ENCODE peak calls at places on chromosomes 6 and 20, in four cellular contexts. One of them, this sample, is unnamed.

GRCh38 chr6:116268589-116269293 is 11.0 kb downstream of the TSPYL1 start:
- DNase-seq in aorta: no peak
- DNase-seq in T-helper 1 cell: no peak
- DNase-seq in head of caudate nucleus: no peak
- DNase-seq in this sample: peak

GRCh38 chr6:169249057-169249456 is 4.6 kb downstream of the THBS2 start:
- DNase-seq in aorta: peak
- DNase-seq in T-helper 1 cell: no peak
- DNase-seq in head of caudate nucleus: no peak
- DNase-seq in this sample: no peak

GRCh38 chr6:162512744-162513143 is 214.8 kb downstream of the PRKN start:
- DNase-seq in aorta: no peak
- DNase-seq in T-helper 1 cell: no peak
- DNase-seq in head of caudate nucleus: no peak
- DNase-seq in this sample: no peak

GRCh38 chr6:137487181-137487910 is 6.8 kb downstream of the OLIG3 start:
- DNase-seq in aorta: no peak
- DNase-seq in T-helper 1 cell: no peak
- DNase-seq in head of caudate nucleus: no peak
- DNase-seq in this sample: no peak

GRCh38 chr20:20010639-20011500 is 6.3 kb upstream of the NAA20 start:
- DNase-seq in aorta: no peak
- DNase-seq in T-helper 1 cell: no peak
- DNase-seq in head of caudate nucleus: no peak
- DNase-seq in this sample: peak

GRCh38 chr20:45937765-45938164 is 3.3 kb downstream of the PCIF1 start:
- DNase-seq in aorta: no peak
- DNase-seq in T-helper 1 cell: no peak
- DNase-seq in head of caudate nucleus: no peak
- DNase-seq in this sample: peak

GRCh38 chr6:160955508-160956295 is 35.9 kb upstream of the MAP3K4 start:
- DNase-seq in aorta: no peak
- DNase-seq in T-helper 1 cell: no peak
- DNase-seq in head of caudate nucleus: no peak
- DNase-seq in this sample: no peak

GRCh38 chr6:4253604-4254211 is 118.3 kb upstream of the ECI2 start:
- DNase-seq in aorta: no peak
- DNase-seq in T-helper 1 cell: no peak
- DNase-seq in head of caudate nucleus: no peak
- DNase-seq in this sample: peak

GRCh38 chr6:19925533-19925932 is 88.4 kb downstream of the ID4 start:
- DNase-seq in aorta: no peak
- DNase-seq in T-helper 1 cell: no peak
- DNase-seq in head of caudate nucleus: no peak
- DNase-seq in this sample: no peak

GRCh38 chr6:85449818-85450577 is at the start of gene NT5E:
- DNase-seq in aorta: peak
- DNase-seq in T-helper 1 cell: no peak
- DNase-seq in head of caudate nucleus: peak
- DNase-seq in this sample: peak

GRCh38 chr6:8536122-8536521 is 100.8 kb upstream of the SLC35B3 start:
- DNase-seq in aorta: no peak
- DNase-seq in T-helper 1 cell: no peak
- DNase-seq in head of caudate nucleus: no peak
- DNase-seq in this sample: no peak

GRCh38 chr20:46004813-46005505 is 3.7 kb upstream of the MMP9 start:
- DNase-seq in aorta: no peak
- DNase-seq in T-helper 1 cell: no peak
- DNase-seq in head of caudate nucleus: no peak
- DNase-seq in this sample: no peak

GRCh38 chr6:64217721-64218603 is 582.4 kb downstream of the PHF3 start:
- DNase-seq in aorta: no peak
- DNase-seq in T-helper 1 cell: no peak
- DNase-seq in head of caudate nucleus: no peak
- DNase-seq in this sample: no peak

GRCh38 chr6:83464741-83465140 is 33.9 kb upstream of the ME1 start:
- DNase-seq in aorta: no peak
- DNase-seq in T-helper 1 cell: no peak
- DNase-seq in head of caudate nucleus: no peak
- DNase-seq in this sample: no peak

GRCh38 chr6:91462236-91462635 is 875.4 kb upstream of the MAP3K7 start:
- DNase-seq in aorta: no peak
- DNase-seq in T-helper 1 cell: no peak
- DNase-seq in head of caudate nucleus: no peak
- DNase-seq in this sample: peak

GRCh38 chr20:43776691-43777090 is 49.9 kb upstream of the GTSF1L start:
- DNase-seq in aorta: no peak
- DNase-seq in T-helper 1 cell: no peak
- DNase-seq in head of caudate nucleus: no peak
- DNase-seq in this sample: no peak

GRCh38 chr20:4061989-4062388 is 46.6 kb upstream of the RNF24 start:
- DNase-seq in aorta: no peak
- DNase-seq in T-helper 1 cell: no peak
- DNase-seq in head of caudate nucleus: no peak
- DNase-seq in this sample: no peak

GRCh38 chr6:1834641-1835516 is 225.2 kb downstream of the FOXC1 start:
- DNase-seq in aorta: no peak
- DNase-seq in T-helper 1 cell: no peak
- DNase-seq in head of caudate nucleus: no peak
- DNase-seq in this sample: no peak

GRCh38 chr6:26536571-26537159 is 1.5 kb upstream of the HMGN4 start:
- DNase-seq in aorta: no peak
- DNase-seq in T-helper 1 cell: no peak
- DNase-seq in head of caudate nucleus: peak
- DNase-seq in this sample: peak

GRCh38 chr6:151044465-151045441 is 179.3 kb downstream of the MTHFD1L start:
- DNase-seq in aorta: peak
- DNase-seq in T-helper 1 cell: no peak
- DNase-seq in head of caudate nucleus: no peak
- DNase-seq in this sample: peak

GRCh38 chr20:61565791-61566190 is 313.7 kb downstream of the CDH4 start:
- DNase-seq in aorta: no peak
- DNase-seq in T-helper 1 cell: no peak
- DNase-seq in head of caudate nucleus: no peak
- DNase-seq in this sample: no peak

GRCh38 chr20:51220293-51220706 is 197.4 kb upstream of the KCNG1 start:
- DNase-seq in aorta: peak
- DNase-seq in T-helper 1 cell: peak
- DNase-seq in head of caudate nucleus: peak
- DNase-seq in this sample: no peak

GRCh38 chr6:13339863-13340635 is 11.7 kb upstream of the TBC1D7 start:
- DNase-seq in aorta: no peak
- DNase-seq in T-helper 1 cell: no peak
- DNase-seq in head of caudate nucleus: no peak
- DNase-seq in this sample: no peak

GRCh38 chr6:27157461-27158315 is 89.8 kb upstream of the PRSS16 start:
- DNase-seq in aorta: peak
- DNase-seq in T-helper 1 cell: peak
- DNase-seq in head of caudate nucleus: peak
- DNase-seq in this sample: peak

GRCh38 chr20:61189534-61189933 is 62.5 kb upstream of the CDH4 start:
- DNase-seq in aorta: no peak
- DNase-seq in T-helper 1 cell: no peak
- DNase-seq in head of caudate nucleus: no peak
- DNase-seq in this sample: no peak

GRCh38 chr20:9919271-9920014 is 80.6 kb upstream of the PAK5 start:
- DNase-seq in aorta: no peak
- DNase-seq in T-helper 1 cell: no peak
- DNase-seq in head of caudate nucleus: no peak
- DNase-seq in this sample: no peak

GRCh38 chr6:28139860-28140500 is 1.7 kb upstream of the ZKSCAN8 start:
- DNase-seq in aorta: no peak
- DNase-seq in T-helper 1 cell: no peak
- DNase-seq in head of caudate nucleus: no peak
- DNase-seq in this sample: no peak

GRCh38 chr6:11714116-11714797 is 64.3 kb downstream of the ADTRP start:
- DNase-seq in aorta: no peak
- DNase-seq in T-helper 1 cell: no peak
- DNase-seq in head of caudate nucleus: no peak
- DNase-seq in this sample: no peak

GRCh38 chr6:37104935-37105781 is 64.8 kb upstream of the PIM1 start:
- DNase-seq in aorta: no peak
- DNase-seq in T-helper 1 cell: no peak
- DNase-seq in head of caudate nucleus: no peak
- DNase-seq in this sample: no peak

GRCh38 chr6:1766663-1767062 is 156.9 kb downstream of the FOXC1 start:
- DNase-seq in aorta: no peak
- DNase-seq in T-helper 1 cell: no peak
- DNase-seq in head of caudate nucleus: no peak
- DNase-seq in this sample: no peak

GRCh38 chr20:10412591-10413408 is 21.2 kb downstream of the MKKS start:
- DNase-seq in aorta: no peak
- DNase-seq in T-helper 1 cell: no peak
- DNase-seq in head of caudate nucleus: no peak
- DNase-seq in this sample: peak

GRCh38 chr6:43708857-43709653 is 21.5 kb upstream of the MRPS18A start:
- DNase-seq in aorta: peak
- DNase-seq in T-helper 1 cell: no peak
- DNase-seq in head of caudate nucleus: no peak
- DNase-seq in this sample: peak

GRCh38 chr6:42292002-42292735 is 74.5 kb upstream of the MRPS10 start:
- DNase-seq in aorta: no peak
- DNase-seq in T-helper 1 cell: no peak
- DNase-seq in head of caudate nucleus: no peak
- DNase-seq in this sample: peak

GRCh38 chr20:19817017-19817416 is 59.0 kb downstream of the RIN2 start:
- DNase-seq in aorta: no peak
- DNase-seq in T-helper 1 cell: no peak
- DNase-seq in head of caudate nucleus: no peak
- DNase-seq in this sample: peak

GRCh38 chr20:18314786-18315406 is 26.6 kb downstream of the ZNF133 start:
- DNase-seq in aorta: no peak
- DNase-seq in T-helper 1 cell: no peak
- DNase-seq in head of caudate nucleus: no peak
- DNase-seq in this sample: peak

This sample was measured in astrocyte.